ENCODE peak calls at places on chromosomes 1 and 21, in four cellular contexts. S is fibroblast of the aortic adventitia, G is GM23248, L is Peyer's patch. V is an unnamed sample.

GRCh38 chr21:29208666-29209059 is 78.2 kb downstream of the MAP3K7CL start:
- DNase-seq in S (peak; percentile 87), G (peak; percentile 91), L (no peak), V (no peak)

GRCh38 chr1:17833661-17834501 is 78.7 kb downstream of the ACTL8 start:
- DNase-seq in S (no peak), G (no peak), L (peak; percentile 29), V (no peak)

GRCh38 chr1:160260436-160261382 is 1.6 kb downstream of the DCAF8 start:
- DNase-seq in S (peak; percentile 84), G (peak; percentile 82), L (no peak), V (no peak)

GRCh38 chr1:208183977-208184901 is 59.9 kb downstream of the PLXNA2 start:
- DNase-seq in S (peak; percentile 98), G (peak; percentile 97), L (peak; percentile 84), V (peak; percentile 36)

GRCh38 chr21:41638201-41638790 is 128.6 kb downstream of the RIPK4 start:
- DNase-seq in S (no peak), G (no peak), L (no peak), V (no peak)

GRCh38 chr1:119874186-119874585 is 22.1 kb downstream of the ADAM30 start:
- DNase-seq in S (no peak), G (peak; percentile 20), L (no peak), V (no peak)

GRCh38 chr21:40143822-40144525 is 276.7 kb downstream of the PCP4 start:
- DNase-seq in S (peak; percentile 14), G (peak; percentile 61), L (peak; percentile 83), V (peak; percentile 60)

GRCh38 chr21:34319585-34319984 is 44.2 kb upstream of the KCNE2 start:
- DNase-seq in S (no peak), G (no peak), L (no peak), V (no peak)

GRCh38 chr1:167054946-167055630 is 35.1 kb downstream of the GPA33 start:
- DNase-seq in S (no peak), G (no peak), L (no peak), V (no peak)

GRCh38 chr1:158248122-158248521 is 6.1 kb upstream of the CD1A start:
- DNase-seq in S (no peak), G (no peak), L (peak; percentile 86), V (no peak)

GRCh38 chr1:210736681-210737080 is 397.3 kb downstream of the KCNH1 start:
- DNase-seq in S (no peak), G (no peak), L (no peak), V (no peak)

GRCh38 chr1:242129103-242129502 is 130.2 kb upstream of the MAP1LC3C start:
- DNase-seq in S (no peak), G (peak; percentile 23), L (no peak), V (no peak)

GRCh38 chr21:38917045-38917774 is 111.5 kb downstream of the ETS2 start:
- DNase-seq in S (no peak), G (no peak), L (peak; percentile 7), V (peak; percentile 58)

GRCh38 chr1:31108861-31109260 is 43.3 kb upstream of the PUM1 start:
- DNase-seq in S (no peak), G (no peak), L (no peak), V (no peak)

GRCh38 chr1:19338323-19338762 is 26.2 kb downstream of the SLC66A1 start:
- DNase-seq in S (no peak), G (no peak), L (peak; percentile 71), V (no peak)

GRCh38 chr1:147786536-147786935 is 26.1 kb upstream of the GJA5 start:
- DNase-seq in S (no peak), G (peak; percentile 26), L (no peak), V (no peak)

GRCh38 chr21:44089001-44089911 is 17.9 kb upstream of the PWP2 start:
- DNase-seq in S (no peak), G (no peak), L (peak; percentile 84), V (peak; percentile 25)

GRCh38 chr1:225709101-225709500 is 56.2 kb upstream of the ENAH start:
- DNase-seq in S (no peak), G (no peak), L (no peak), V (no peak)

GRCh38 chr1:74505889-74506288 is 6.5 kb downstream of the LRRC53 start:
- DNase-seq in S (no peak), G (no peak), L (no peak), V (no peak)

GRCh38 chr1:10975567-10976326 is 36.7 kb upstream of the TARDBP start:
- DNase-seq in S (peak; percentile 27), G (peak; percentile 99), L (peak; percentile 55), V (peak; percentile 64)

GRCh38 chr1:17191990-17192242 is 13.0 kb upstream of the PADI1 start:
- DNase-seq in S (no peak), G (no peak), L (no peak), V (no peak)

GRCh38 chr21:29487154-29487553 is 188.4 kb downstream of the BACH1 start:
- DNase-seq in S (no peak), G (no peak), L (no peak), V (no peak)

V was measured in stomach.